ENCODE peak calls at places on chromosomes 11 and 22, in six cellular contexts. B is heart right ventricle, V is fibroblast of lung, Y is cardiac muscle cell, F is ascending aorta, P is OCI-LY7. A is an unnamed sample.

GRCh38 chr22:38230108-38230825 is 28.5 kb downstream of the MAFF start:
- DNase-seq in B (peak; percentile 43), V (no peak), Y (peak; percentile 51), F (no peak), P (peak; percentile 24), A (no peak)

GRCh38 chr22:32318361-32318760 is 39.3 kb upstream of the RFPL3 start:
- DNase-seq in B (no peak), V (no peak), Y (no peak), F (peak; percentile 18), P (no peak), A (no peak)

GRCh38 chr11:11505190-11505589 is 116.6 kb downstream of the GALNT18 start:
- DNase-seq in B (no peak), V (no peak), Y (no peak), F (no peak), P (no peak), A (no peak)

GRCh38 chr11:28459912-28460311 is 351.7 kb downstream of the METTL15 start:
- DNase-seq in B (no peak), V (no peak), Y (no peak), F (no peak), P (no peak), A (no peak)

GRCh38 chr22:47370448-47371262 is 608.2 kb downstream of the TBC1D22A start:
- DNase-seq in B (no peak), V (no peak), Y (no peak), F (peak; percentile 51), P (no peak), A (no peak)

GRCh38 chr11:128575174-128575955 is 12.0 kb downstream of the ETS1 start:
- DNase-seq in B (no peak), V (no peak), Y (no peak), F (no peak), P (no peak), A (no peak)

GRCh38 chr11:18384157-18384641 is 10.2 kb upstream of the LDHA start:
- DNase-seq in B (peak; percentile 69), V (peak; percentile 85), Y (peak; percentile 49), F (peak; percentile 84), P (peak; percentile 45), A (peak; percentile 38)

GRCh38 chr11:43941257-43941879 is 1.1 kb upstream of the C11orf96 start:
- DNase-seq in B (no peak), V (no peak), Y (no peak), F (no peak), P (no peak), A (no peak)

GRCh38 chr11:120652705-120653335 is 141.3 kb downstream of the GRIK4 start:
- DNase-seq in B (no peak), V (peak; percentile 6), Y (no peak), F (no peak), P (peak; percentile 33), A (no peak)

GRCh38 chr11:108871152-108871551 is 206.3 kb downstream of the DDX10 start:
- DNase-seq in B (peak; percentile 11), V (peak; percentile 77), Y (peak; percentile 38), F (no peak), P (peak; percentile 30), A (peak; percentile 3)

GRCh38 chr11:67613960-67614715 is 7.4 kb downstream of the NDUFV1 start:
- DNase-seq in B (no peak), V (peak; percentile 16), Y (peak; percentile 71), F (peak; percentile 76), P (peak; percentile 97), A (no peak)

GRCh38 chr11:117996058-117996457 is 9.9 kb downstream of the IL10RA start:
- DNase-seq in B (no peak), V (no peak), Y (no peak), F (no peak), P (no peak), A (no peak)

GRCh38 chr22:31958625-31959239 is 14.4 kb downstream of the YWHAH start:
- DNase-seq in B (no peak), V (no peak), Y (no peak), F (no peak), P (no peak), A (no peak)

GRCh38 chr11:61923166-61924015 is 6.0 kb upstream of the RAB3IL1 start:
- DNase-seq in B (peak; percentile 84), V (peak; percentile 43), Y (peak; percentile 64), F (peak; percentile 79), P (no peak), A (peak; percentile 34)

GRCh38 chr11:128587415-128587814 is at the start of gene ETS1:
- DNase-seq in B (no peak), V (no peak), Y (peak; percentile 21), F (no peak), P (no peak), A (no peak)

GRCh38 chr11:123060265-123061000 is 1.5 kb downstream of the HSPA8 start:
- DNase-seq in B (no peak), V (no peak), Y (no peak), F (no peak), P (peak; percentile 42), A (no peak)

GRCh38 chr11:134554106-134554505 is 142.1 kb upstream of the B3GAT1 start:
- DNase-seq in B (peak; percentile 3), V (no peak), Y (no peak), F (peak; percentile 52), P (no peak), A (no peak)

GRCh38 chr11:133656100-133656635 is 123.9 kb upstream of the OPCML start:
- DNase-seq in B (no peak), V (no peak), Y (no peak), F (no peak), P (no peak), A (no peak)

GRCh38 chr11:4105916-4106315 is 11.3 kb downstream of the RRM1 start:
- DNase-seq in B (no peak), V (no peak), Y (no peak), F (no peak), P (no peak), A (no peak)

GRCh38 chr22:17118342-17118741 is 2.8 kb downstream of the TMEM121B start:
- DNase-seq in B (no peak), V (no peak), Y (no peak), F (no peak), P (no peak), A (no peak)
- H3K4me3 ChIP-seq in B (no peak overlapping the region), V (no peak overlapping the region), Y (no peak overlapping the region), F (no peak overlapping the region), P (peak overlapping the region; percentile 5), A (no peak overlapping the region)

DNA sequence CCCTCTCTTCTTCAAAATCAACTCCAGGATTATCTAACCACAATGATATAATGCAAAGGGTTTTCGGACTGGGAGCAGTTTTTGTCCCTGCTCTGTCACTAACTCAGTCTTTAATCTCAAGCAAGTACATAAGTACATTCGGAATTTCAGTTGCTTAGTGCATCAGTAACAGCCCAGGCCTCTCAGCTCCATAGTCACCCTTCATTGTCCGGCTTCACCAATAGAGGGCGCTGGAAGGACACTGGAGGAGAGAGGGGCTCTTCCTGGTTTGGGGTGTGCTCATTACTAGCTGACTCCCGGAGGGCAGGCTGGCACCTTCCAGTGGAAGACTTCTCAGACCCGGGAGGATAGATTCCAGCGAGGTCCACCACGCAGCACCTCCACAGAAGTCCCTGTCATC is 90.4 kb upstream of the PDGFD start:
- DNase-seq in B (peak; percentile 8), V (peak; percentile 49), Y (peak; percentile 79), F (no peak), P (peak; percentile 32), A (no peak)
- TF ChIP-seq CTCF in B (peak; percentile 53), V (no peak), Y (peak; percentile 89), F (no peak), P (peak; percentile 79), A (peak; percentile 58)

GRCh38 chr11:38384568-38384967 is 1786.5 kb upstream of the RAG2 start:
- DNase-seq in B (no peak), V (peak; percentile 72), Y (no peak), F (no peak), P (no peak), A (no peak)
- H3K9me3 ChIP-seq in B (no peaks in the 10 kb centered on the region), V (no peaks in the 10 kb centered on the region), Y (no peaks in the 10 kb centered on the region), F (no peaks in the 10 kb centered on the region), P (peaks cover 4% of the 10 kb centered on the region), A (no peaks in the 10 kb centered on the region)

DNA sequence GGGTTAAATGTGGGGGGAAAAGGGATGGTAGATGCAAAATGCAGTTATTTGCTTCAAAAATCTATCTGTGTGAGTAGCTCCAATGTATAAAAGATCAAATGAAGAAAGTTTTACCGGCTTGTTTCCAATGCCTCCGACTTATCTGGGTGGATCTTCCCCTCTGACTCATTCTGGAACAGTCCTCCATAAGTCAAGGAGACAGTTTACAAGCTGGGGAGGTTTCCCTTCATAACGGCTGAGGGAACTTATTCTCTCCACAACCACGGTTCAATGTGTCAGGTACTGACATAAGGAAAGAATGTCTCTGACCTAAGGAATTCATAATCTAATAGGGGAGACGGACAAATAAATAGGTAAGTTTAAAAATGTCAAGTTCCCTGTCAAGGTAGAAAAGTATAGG is 49.7 kb upstream of the BIRC3 start:
- DNase-seq in B (no peak), V (peak; percentile 82), Y (no peak), F (peak; percentile 46), P (no peak), A (no peak)
- H3K4me3 ChIP-seq in B (no peak overlapping the region), V (peak overlapping the region; percentile 59), Y (no peak overlapping the region), F (no peak overlapping the region), P (no peak overlapping the region), A (peak overlapping the region; percentile 62)

GRCh38 chr11:45180158-45180887 is 33.9 kb downstream of the PRDM11 start:
- DNase-seq in B (no peak), V (peak; percentile 27), Y (peak; percentile 75), F (peak; percentile 78), P (no peak), A (no peak)

GRCh38 chr11:45179686-45180085 is 33.2 kb downstream of the PRDM11 start:
- DNase-seq in B (no peak), V (no peak), Y (no peak), F (no peak), P (no peak), A (no peak)

GRCh38 chr11:45182902-45183301 is 36.5 kb downstream of the PRDM11 start:
- DNase-seq in B (no peak), V (no peak), Y (peak; percentile 51), F (no peak), P (peak; percentile 6), A (no peak)

GRCh38 chr11:45181595-45182550 is 35.4 kb downstream of the PRDM11 start:
- DNase-seq in B (no peak), V (no peak), Y (no peak), F (no peak), P (no peak), A (no peak)

GRCh38 chr11:45180888-45181594 is 34.6 kb downstream of the PRDM11 start:
- DNase-seq in B (peak; percentile 54), V (peak; percentile 56), Y (no peak), F (peak; percentile 89), P (no peak), A (no peak)
- TF ChIP-seq CTCF in B (no peak), V (no peak), Y (no peak), F (no peak), P (no peak), A (no peak)

A was measured in AG04450.